ENCODE peak calls at places on chromosomes 7 and 10, in seven cellular contexts. E is brain microvascular endothelial cell, W is aorta, C is anterior cingulate cortex, I is HS-5, P is thoracic aorta, M is fibroblast of villous mesenchyme. Q is an unnamed sample.

GRCh38 chr7:11714676-11715075 is 117.3 kb downstream of the THSD7A start:
- DNase-seq in E (no peak), W (no peak), C (no peak), I (no peak), P (no peak), M (no peak), Q (peak; percentile 55)

GRCh38 chr7:139884441-139884840 is 55.4 kb downstream of the TBXAS1 start:
- DNase-seq in E (no peak), W (no peak), C (no peak), I (no peak), P (no peak), M (no peak), Q (no peak)

GRCh38 chr10:108132303-108132702 is 967.8 kb upstream of the SORCS1 start:
- DNase-seq in E (no peak), W (no peak), C (no peak), I (no peak), P (no peak), M (no peak), Q (no peak)

GRCh38 chr10:122566632-122567031 is 6.1 kb downstream of the DMBT1 start:
- DNase-seq in E (no peak), W (no peak), C (no peak), I (no peak), P (no peak), M (no peak), Q (no peak)

GRCh38 chr10:133242611-133243356 is 5.1 kb downstream of the VENTX start:
- DNase-seq in E (no peak), W (no peak), C (no peak), I (no peak), P (no peak), M (peak; percentile 12), Q (no peak)

GRCh38 chr7:492714-493065 is 27.0 kb downstream of the PDGFA start:
- DNase-seq in E (no peak), W (peak; percentile 67), C (no peak), I (no peak), P (no peak), M (no peak), Q (no peak)

GRCh38 chr10:132438091-132439024 is 41.4 kb downstream of the PWWP2B start:
- DNase-seq in E (no peak), W (no peak), C (no peak), I (no peak), P (no peak), M (no peak), Q (no peak)

GRCh38 chr7:68700414-68700813 is 897.9 kb upstream of the AUTS2 start:
- DNase-seq in E (peak; percentile 25), W (no peak), C (no peak), I (no peak), P (no peak), M (no peak), Q (peak; percentile 25)

GRCh38 chr7:105046414-105046813 is 32.4 kb downstream of the KMT2E start:
- DNase-seq in E (no peak), W (no peak), C (no peak), I (peak; percentile 22), P (no peak), M (peak; percentile 36), Q (peak; percentile 52)

GRCh38 chr7:24113506-24113905 is 170.5 kb upstream of the NPY start:
- DNase-seq in E (no peak), W (no peak), C (no peak), I (no peak), P (no peak), M (no peak), Q (no peak)

GRCh38 chr10:106525871-106526270 is 638.6 kb downstream of the SORCS1 start:
- DNase-seq in E (no peak), W (no peak), C (no peak), I (no peak), P (no peak), M (no peak), Q (no peak)

GRCh38 chr7:43625977-43626376 is 43.1 kb downstream of the STK17A start:
- DNase-seq in E (no peak), W (no peak), C (no peak), I (no peak), P (no peak), M (no peak), Q (no peak)

GRCh38 chr10:51667992-51668689 is 31.3 kb downstream of the CSTF2T start:
- DNase-seq in E (no peak), W (no peak), C (no peak), I (no peak), P (no peak), M (no peak), Q (peak; percentile 65)

GRCh38 chr10:29862926-29863614 is 196.3 kb downstream of the JCAD start:
- DNase-seq in E (peak; percentile 52), W (no peak), C (no peak), I (peak; percentile 33), P (no peak), M (peak; percentile 32), Q (peak; percentile 55)

GRCh38 chr7:154857728-154858681 is 144.9 kb downstream of the PAXIP1 start:
- DNase-seq in E (no peak), W (no peak), C (no peak), I (no peak), P (no peak), M (no peak), Q (no peak)

GRCh38 chr10:132527338-132528063 is 10.1 kb upstream of the INPP5A start:
- DNase-seq in E (no peak), W (peak; percentile 50), C (no peak), I (no peak), P (no peak), M (no peak), Q (peak; percentile 40)

GRCh38 chr7:2953099-2953498 is 90.6 kb downstream of the CARD11 start:
- DNase-seq in E (no peak), W (no peak), C (no peak), I (no peak), P (no peak), M (no peak), Q (peak; percentile 6)

GRCh38 chr10:21464134-21464533 is 61.3 kb downstream of the SKIDA1 start:
- DNase-seq in E (no peak), W (no peak), C (no peak), I (no peak), P (no peak), M (no peak), Q (no peak)

GRCh38 chr10:28432210-28432676 is 100.7 kb upstream of the WAC start:
- DNase-seq in E (peak; percentile 52), W (no peak), C (no peak), I (no peak), P (no peak), M (peak; percentile 71), Q (peak; percentile 66)

GRCh38 chr10:44647877-44648542 is 263.1 kb upstream of the CXCL12 start:
- DNase-seq in E (no peak), W (no peak), C (no peak), I (no peak), P (no peak), M (peak; percentile 45), Q (peak; percentile 71)

GRCh38 chr7:157282141-157282801 is 54.5 kb upstream of the DNAJB6 start:
- DNase-seq in E (no peak), W (no peak), C (no peak), I (no peak), P (no peak), M (no peak), Q (no peak)

GRCh38 chr10:29681700-29682444 is 47.1 kb upstream of the SVIL start:
- DNase-seq in E (no peak), W (no peak), C (no peak), I (no peak), P (no peak), M (no peak), Q (no peak)

GRCh38 chr7:29035044-29035740 is 77.1 kb upstream of the TRIL start:
- DNase-seq in E (peak; percentile 93), W (no peak), C (no peak), I (peak; percentile 86), P (no peak), M (peak; percentile 42), Q (peak; percentile 95)

GRCh38 chr7:48139461-48139860 is 31.8 kb upstream of the ABCA13 start:
- DNase-seq in E (no peak), W (no peak), C (no peak), I (no peak), P (no peak), M (peak; percentile 46), Q (peak; percentile 12)

GRCh38 chr10:119153041-119153440 is 12.5 kb downstream of the SFXN4 start:
- DNase-seq in E (no peak), W (no peak), C (no peak), I (no peak), P (no peak), M (no peak), Q (no peak)

GRCh38 chr10:11683529-11684320 is 58.5 kb upstream of the ECHDC3 start:
- DNase-seq in E (no peak), W (no peak), C (no peak), I (no peak), P (no peak), M (no peak), Q (no peak)

GRCh38 chr7:64183126-64183742 is 23.8 kb upstream of the ZNF735 start:
- DNase-seq in E (no peak), W (no peak), C (no peak), I (no peak), P (no peak), M (no peak), Q (no peak)

GRCh38 chr10:85195596-85195995 is 867.2 kb downstream of the CCSER2 start:
- DNase-seq in E (no peak), W (no peak), C (no peak), I (no peak), P (no peak), M (no peak), Q (no peak)

GRCh38 chr10:33559105-33559504 is 224.6 kb upstream of the NRP1 start:
- DNase-seq in E (peak; percentile 63), W (no peak), C (no peak), I (peak; percentile 31), P (no peak), M (peak; percentile 46), Q (peak; percentile 89)

GRCh38 chr7:36840930-36841329 is 116.6 kb upstream of the AOAH start:
- DNase-seq in E (no peak), W (no peak), C (no peak), I (no peak), P (no peak), M (no peak), Q (no peak)

GRCh38 chr7:117124585-117125220 is 171.4 kb downstream of the ST7 start:
- DNase-seq in E (peak; percentile 99), W (peak; percentile 87), C (no peak), I (peak; percentile 89), P (peak; percentile 74), M (peak; percentile 93), Q (peak; percentile 97)

GRCh38 chr10:98013776-98014175 is 16.6 kb downstream of the CRTAC1 start:
- DNase-seq in E (no peak), W (no peak), C (no peak), I (no peak), P (no peak), M (no peak), Q (no peak)

GRCh38 chr10:4673279-4674040 is 152.5 kb upstream of the AKR1E2 start:
- DNase-seq in E (no peak), W (no peak), C (no peak), I (no peak), P (no peak), M (no peak), Q (no peak)

GRCh38 chr7:151599401-151600227 is 79.9 kb upstream of the RHEB start:
- DNase-seq in E (peak; percentile 92), W (peak; percentile 81), C (no peak), I (peak; percentile 76), P (no peak), M (peak; percentile 92), Q (peak; percentile 98)

GRCh38 chr7:139118803-139119485 is 9.4 kb upstream of the ZC3HAV1 start:
- DNase-seq in E (no peak), W (no peak), C (no peak), I (no peak), P (no peak), M (peak; percentile 42), Q (no peak)